ENCODE peak calls at places on chromosomes 7 and 10, in eight cellular contexts. P is A549, A is endothelial cell, S is DMS153, E is fibroblast of mammary gland, L is astrocyte of the spinal cord, O is left ventricle myocardium inferior, U is midbrain. R is an unnamed sample.

GRCh38 chr7:37690206-37690605 is 6.6 kb downstream of the GPR141 start:
- DNase-seq in A (no peak), S (no peak), L (no peak), P (no peak), U (no peak), O (no peak), E (no peak), R (no peak)

GRCh38 chr10:111113238-111113960 is 36.6 kb downstream of the ADRA2A start:
- DNase-seq in U (no peak), O (no peak), S (no peak), E (no peak), A (no peak), P (no peak), L (no peak), R (no peak)

GRCh38 chr10:21526952-21527633 is 1.6 kb upstream of the SKIDA1 start:
- DNase-seq in U (peak), P (no peak), A (peak), E (peak), S (no peak), O (peak), L (peak), R (no peak)

GRCh38 chr10:49484501-49485230 is 54.3 kb downstream of the ERCC6 start:
- DNase-seq in U (no peak), S (no peak), L (peak), P (no peak), O (no peak), E (peak), A (no peak), R (no peak)

GRCh38 chr7:51230324-51230625 is 86.3 kb downstream of the COBL start:
- DNase-seq in P (no peak), A (no peak), U (no peak), S (no peak), E (no peak), O (no peak), L (no peak), R (no peak)

GRCh38 chr7:101232141-101232821 is 5.3 kb downstream of the CLDN15 start:
- DNase-seq in E (no peak), A (peak), O (no peak), U (no peak), P (no peak), S (peak), L (no peak), R (no peak)

GRCh38 chr7:111105269-111105668 is 14.3 kb downstream of the LRRN3 start:
- DNase-seq in A (no peak), P (no peak), S (no peak), O (no peak), L (no peak), U (no peak), E (no peak), R (no peak)

GRCh38 chr10:54837479-54837878 is 36.4 kb upstream of the PCDH15 start:
- DNase-seq in A (no peak), U (no peak), S (no peak), P (no peak), E (no peak), O (no peak), L (no peak), R (no peak)

GRCh38 chr7:67786021-67786420 is 789.4 kb downstream of the TYW1 start:
- DNase-seq in O (no peak), E (no peak), U (no peak), S (peak), A (no peak), P (no peak), L (no peak), R (peak)

GRCh38 chr10:132115736-132116135 is 50.0 kb downstream of the JAKMIP3 start:
- DNase-seq in L (no peak), P (no peak), S (no peak), O (peak), U (no peak), E (no peak), A (no peak), R (no peak)

GRCh38 chr7:130149575-130150139 is 55.5 kb downstream of the TMEM209 start:
- DNase-seq in S (peak), E (no peak), O (no peak), A (peak), L (no peak), U (no peak), P (no peak), R (peak)

GRCh38 chr7:28983396-28984190 is 25.5 kb upstream of the TRIL start:
- DNase-seq in E (no peak), S (no peak), O (no peak), U (no peak), L (no peak), A (no peak), P (no peak), R (no peak)

GRCh38 chr7:129774359-129774758 is 162.8 kb downstream of the NRF1 start:
- DNase-seq in P (no peak), O (no peak), A (no peak), U (no peak), L (no peak), E (no peak), S (no peak), R (peak)

GRCh38 chr10:94747838-94748237 is 14.6 kb upstream of the CYP2C19 start:
- DNase-seq in A (no peak), U (no peak), P (no peak), L (no peak), O (no peak), S (no peak), E (no peak), R (no peak)

GRCh38 chr7:131952365-131952764 is 395.9 kb upstream of the PODXL start:
- DNase-seq in A (no peak), L (no peak), U (no peak), O (no peak), P (no peak), S (no peak), E (no peak), R (no peak)